ENCODE peak calls at places on chromosomes 2 and 18, in five cellular contexts. F, R, X, U and B are unnamed samples.

GRCh38 chr2:39739386-39739785 is 39.7 kb downstream of the THUMPD2 start:
- DNase-seq in U (no peak), F (no peak), X (no peak), R (no peak), B (no peak)

GRCh38 chr2:219496781-219497494 is 1.8 kb upstream of the GMPPA start:
- DNase-seq in R (peak), F (peak), X (no peak), U (peak), B (no peak)

GRCh38 chr2:60525859-60526258 is 27.6 kb downstream of the BCL11A start:
- DNase-seq in X (no peak), F (no peak), U (no peak), R (no peak), B (no peak)

GRCh38 chr2:78351208-78351607 is 674.3 kb upstream of the REG3G start:
- DNase-seq in X (peak), F (no peak), U (no peak), R (no peak), B (no peak)

GRCh38 chr2:219661955-219662395 is 34.5 kb downstream of the SLC4A3 start:
- DNase-seq in R (peak), F (no peak), U (no peak), X (no peak), B (no peak)

GRCh38 chr2:191178806-191179514 is 28.2 kb upstream of the STAT4 start:
- DNase-seq in R (no peak), U (peak), F (no peak), X (no peak), B (no peak)

GRCh38 chr2:219541611-219542180 is 1.9 kb downstream of the CHPF start:
- DNase-seq in F (peak), U (peak), R (peak), X (peak), B (peak)

GRCh38 chr2:150060341-150060740 is 427.1 kb downstream of the RND3 start:
- DNase-seq in F (no peak), U (no peak), R (no peak), X (no peak), B (no peak)

GRCh38 chr2:128624956-128625355 is 306.3 kb upstream of the HS6ST1 start:
- DNase-seq in U (no peak), R (no peak), F (no peak), X (no peak), B (no peak)

GRCh38 chr2:46148369-46148736 is 148.9 kb upstream of the EPAS1 start:
- DNase-seq in R (no peak), F (no peak), U (peak), X (no peak), B (no peak)

GRCh38 chr2:95174031-95174430 is 8.4 kb downstream of the ZNF2 start:
- DNase-seq in U (no peak), F (no peak), X (no peak), R (no peak), B (no peak)

GRCh38 chr18:59779979-59780378 is 82.8 kb upstream of the CCBE1 start:
- DNase-seq in F (no peak), U (no peak), X (no peak), R (no peak), B (no peak)

GRCh38 chr2:2749206-2749598 is 418.1 kb upstream of the MYT1L start:
- DNase-seq in X (no peak), R (no peak), F (no peak), U (no peak), B (no peak)

GRCh38 chr2:7014201-7014640 is 97.0 kb downstream of the RNF144A start:
- DNase-seq in F (no peak), X (no peak), R (peak), U (no peak), B (no peak)

GRCh38 chr2:38690499-38691420 is 24.8 kb downstream of the GALM start:
- DNase-seq in F (peak), X (peak), R (no peak), U (peak), B (peak)

GRCh38 chr2:232230557-232230956 is 148.0 kb upstream of the ALPP start:
- DNase-seq in U (no peak), R (peak), F (peak), X (no peak), B (no peak)

GRCh38 chr2:84781942-84782716 is 98.8 kb downstream of the TRABD2A start:
- DNase-seq in R (no peak), F (peak), U (no peak), X (no peak), B (no peak)

GRCh38 chr2:121771976-121772742 is 16.7 kb downstream of the TSN start:
- DNase-seq in U (no peak), R (no peak), X (no peak), F (no peak), B (no peak)

GRCh38 chr2:133606616-133607015 is 38.4 kb upstream of the NCKAP5 start:
- DNase-seq in R (peak), U (no peak), X (no peak), F (no peak), B (no peak)

GRCh38 chr2:239021651-239022436 is 174.0 kb downstream of the TWIST2 start:
- DNase-seq in R (peak), F (no peak), X (no peak), U (peak), B (no peak)

GRCh38 chr2:223599646-223600009 is 2.5 kb downstream of the SCG2 start:
- DNase-seq in X (no peak), F (no peak), U (no peak), R (no peak), B (no peak)

GRCh38 chr2:85175369-85176299 is 42.4 kb downstream of the TCF7L1 start:
- DNase-seq in F (no peak), U (peak), R (peak), X (no peak), B (no peak)

GRCh38 chr18:76359909-76360308 is 135.1 kb downstream of the ZNF516 start:
- DNase-seq in F (no peak), X (no peak), U (no peak), R (no peak), B (no peak)

GRCh38 chr2:72937356-72937669 is 20.0 kb downstream of the EMX1 start:
- DNase-seq in X (no peak), U (no peak), F (no peak), R (no peak), B (no peak)

GRCh38 chr2:8303322-8303832 is 378.5 kb upstream of the ID2 start:
- DNase-seq in U (peak), F (peak), R (no peak), X (no peak), B (no peak)

GRCh38 chr2:33421820-33422219 is 54.6 kb upstream of the RASGRP3 start:
- DNase-seq in U (no peak), X (no peak), F (no peak), R (no peak), B (no peak)

GRCh38 chr2:39584283-39584972 is 81.3 kb upstream of the TMEM178A start:
- DNase-seq in F (no peak), U (no peak), X (no peak), R (no peak), B (no peak)

GRCh38 chr2:235793163-235793752 is 299.4 kb downstream of the AGAP1 start:
- DNase-seq in F (no peak), X (peak), U (no peak), R (peak), B (no peak)

GRCh38 chr2:72182547-72183460 is 35.1 kb upstream of the CYP26B1 start:
- DNase-seq in F (peak), U (no peak), X (no peak), R (no peak), B (no peak)

GRCh38 chr18:60935046-60935445 is 398.2 kb upstream of the CDH20 start:
- DNase-seq in F (no peak), U (no peak), R (no peak), X (no peak), B (no peak)

GRCh38 chr2:159030674-159031380 is 62.4 kb downstream of the TANC1 start:
- DNase-seq in F (peak), R (peak), X (peak), U (peak), B (no peak)

DNA sequence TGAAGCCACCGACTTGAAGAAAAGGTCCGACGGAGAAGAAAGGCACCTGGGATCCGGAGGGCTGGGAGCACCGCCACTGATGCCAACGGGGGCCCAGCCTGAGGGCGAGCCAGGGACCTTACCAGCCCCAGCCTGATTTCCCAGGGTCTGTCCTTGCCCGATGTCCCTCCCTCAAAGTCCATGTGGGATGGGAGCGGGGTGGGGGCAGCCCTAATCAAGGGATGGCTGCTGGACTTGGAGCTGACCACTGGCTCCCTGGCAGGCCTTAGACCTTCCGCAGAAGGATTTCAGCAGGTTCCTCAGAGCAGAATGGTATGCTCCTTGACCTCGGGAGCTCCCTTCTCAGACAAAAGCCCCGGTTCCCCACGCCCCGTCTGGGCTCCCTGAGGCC is 99.6 kb downstream of the ZFP36L2 start:
- DNase-seq in X (no peak), U (no peak), F (no peak), R (no peak), B (no peak)
- H3K27ac ChIP-seq in X (peak), U (no peak), F (no peak), R (no peak), B (no peak)

GRCh38 chr2:64922482-64923384 is 66.5 kb upstream of the SLC1A4 start:
- DNase-seq in X (no peak), U (no peak), F (no peak), R (peak), B (no peak)
- TF ChIP-seq CTCF in X (no peak), U (no peak), F (no peak), R (peak), B (no peak)

GRCh38 chr2:10433264-10433947 is 14.7 kb downstream of the ODC1 start:
- DNase-seq in R (no peak), F (no peak), X (no peak), U (no peak), B (no peak)

GRCh38 chr2:10430886-10431622 is 17.1 kb downstream of the ODC1 start:
- DNase-seq in F (no peak), X (no peak), U (no peak), R (no peak), B (no peak)

GRCh38 chr2:10433948-10434884 is 13.9 kb downstream of the ODC1 start:
- DNase-seq in X (no peak), R (peak), F (no peak), U (no peak), B (no peak)

GRCh38 chr2:10431797-10432196 is 16.3 kb downstream of the ODC1 start:
- DNase-seq in F (peak), X (no peak), U (no peak), R (no peak), B (no peak)

GRCh38 chr2:10432315-10433181 is 15.6 kb downstream of the ODC1 start:
- DNase-seq in U (no peak), X (no peak), R (peak), F (peak), B (no peak)
- H3K4me3 ChIP-seq in U (peak), X (no peak), R (no peak), F (peak), B (peak)

GRCh38 chr18:49677762-49678398 is 116.0 kb downstream of the LIPG start:
- DNase-seq in R (no peak), F (peak), X (no peak), U (no peak), B (no peak)
- H3K27ac ChIP-seq in R (peak), F (peak), X (no peak), U (no peak), B (no peak)

GRCh38 chr2:226813148-226813701 is 13.6 kb upstream of the IRS1 start:
- DNase-seq in F (no peak), U (no peak), X (no peak), R (peak), B (no peak)
- TF ChIP-seq CTCF in F (no peak), U (no peak), X (peak), R (peak), B (peak)

GRCh38 chr2:118855451-118856279 is 8.2 kb upstream of the EN1 start:
- DNase-seq in U (peak), R (peak), X (peak), F (peak), B (no peak)
- H3K4me3 ChIP-seq in U (peak), R (peak), X (peak), F (peak), B (peak)

GRCh38 chr2:112728384-112729175 is 7.8 kb downstream of the NT5DC4 start:
- DNase-seq in U (no peak), F (no peak), R (no peak), X (no peak), B (no peak)

GRCh38 chr2:112730791-112731190 is 10.0 kb downstream of the NT5DC4 start:
- DNase-seq in R (no peak), U (no peak), X (no peak), F (no peak), B (no peak)

GRCh38 chr2:112728029-112728362 is 7.2 kb downstream of the NT5DC4 start:
- DNase-seq in X (no peak), U (no peak), R (no peak), F (no peak), B (no peak)

GRCh38 chr2:112731479-112731878 is 10.7 kb downstream of the NT5DC4 start:
- DNase-seq in U (no peak), X (no peak), R (no peak), F (no peak), B (no peak)

DNA sequence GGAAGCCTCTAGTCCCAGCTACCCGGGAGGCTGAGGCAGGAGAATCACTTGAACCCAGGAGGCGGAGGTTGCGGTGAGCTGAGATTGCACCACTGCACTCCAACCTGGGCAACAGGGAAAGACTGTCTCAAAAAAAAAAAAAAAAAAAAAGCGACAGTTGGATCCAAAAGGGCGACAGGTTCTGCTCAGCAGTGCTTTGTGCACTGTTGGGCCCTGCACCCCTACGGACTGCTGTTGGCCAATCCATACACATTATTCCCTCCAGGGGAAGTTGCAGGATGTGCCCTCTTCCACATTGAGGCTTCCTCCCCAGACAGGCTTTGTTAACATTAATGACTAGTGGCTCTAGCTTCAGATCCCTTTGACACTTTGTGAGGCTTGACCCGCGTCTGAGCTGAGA is 9.4 kb downstream of the NT5DC4 start:
- DNase-seq in R (no peak), X (no peak), U (no peak), F (peak), B (no peak)
- H3K27ac ChIP-seq in R (no peak), X (no peak), U (no peak), F (no peak), B (no peak)

GRCh38 chr2:233233618-233234230 is 17.7 kb upstream of the ATG16L1 start:
- DNase-seq in X (no peak), U (no peak), F (no peak), R (no peak), B (no peak)

GRCh38 chr2:233234996-233235395 is 16.5 kb upstream of the ATG16L1 start:
- DNase-seq in U (no peak), X (no peak), R (no peak), F (no peak), B (no peak)

GRCh38 chr2:233234264-233234663 is 17.2 kb upstream of the ATG16L1 start:
- DNase-seq in F (no peak), U (no peak), X (no peak), R (no peak), B (no peak)

GRCh38 chr2:233236820-233237589 is 14.5 kb upstream of the ATG16L1 start:
- DNase-seq in R (no peak), X (no peak), U (no peak), F (no peak), B (no peak)

DNA sequence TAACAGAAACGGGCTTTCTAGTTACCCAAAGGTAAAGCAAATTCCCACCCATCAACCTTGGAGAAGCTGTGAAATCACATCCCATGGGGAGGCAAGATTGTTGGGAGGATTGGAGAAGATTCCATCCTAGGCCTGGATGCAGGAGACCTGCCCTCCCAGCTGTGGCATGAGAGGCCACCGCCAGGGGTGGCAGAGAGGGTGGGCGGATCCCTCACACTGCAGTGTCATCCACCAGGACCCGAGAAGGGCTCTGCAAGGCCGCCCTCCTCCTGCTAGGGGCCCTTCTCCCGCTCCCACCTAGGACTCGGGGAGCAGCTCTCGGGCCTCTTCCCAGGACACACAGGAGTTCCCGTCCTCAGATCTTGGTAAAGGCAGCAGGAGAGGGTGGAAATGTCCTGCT is 15.5 kb upstream of the ATG16L1 start:
- DNase-seq in X (no peak), U (no peak), F (no peak), R (peak), B (no peak)
- TF ChIP-seq CTCF in X (no peak), U (no peak), F (no peak), R (peak), B (no peak)

GRCh38 chr2:51000849-51001617 is 30.9 kb downstream of the NRXN1 start:
- DNase-seq in R (no peak), F (no peak), X (no peak), U (no peak), B (no peak)

DNA sequence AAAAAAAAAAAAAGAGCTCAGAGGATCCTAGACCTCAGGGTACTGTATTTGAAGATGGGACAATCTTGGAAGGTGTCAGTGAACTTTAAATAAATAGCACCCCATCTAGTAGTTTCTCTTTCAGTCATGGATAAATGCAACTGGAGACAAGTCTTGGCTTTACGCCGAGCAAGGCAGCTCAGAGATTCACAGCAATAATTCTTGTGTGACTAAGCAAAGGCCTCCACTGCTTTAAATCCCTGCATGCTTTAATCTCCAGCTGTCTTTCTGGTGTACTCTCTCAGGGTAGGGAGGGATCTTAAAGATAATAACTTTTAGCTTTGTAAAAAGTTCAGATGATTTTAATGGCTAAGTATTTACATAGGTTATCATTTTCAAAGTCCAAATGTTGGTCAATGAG is 36.3 kb downstream of the NRXN1 start:
- DNase-seq in U (no peak), F (no peak), X (no peak), R (no peak), B (no peak)
- H3K4me3 ChIP-seq in U (no peak), F (no peak), X (no peak), R (no peak), B (no peak)

GRCh38 chr2:69221512-69221911 is 165.5 kb downstream of the GFPT1 start:
- DNase-seq in R (no peak), X (no peak), U (no peak), F (no peak), B (no peak)
- H3K27ac ChIP-seq in R (no peak), X (no peak), U (peak), F (no peak), B (peak)